ENCODE peak calls at places on chromosomes 5 and 9, in six cellular contexts. One of them, this sample, is unnamed.

GRCh38 chr9:94586316-94586715 is 7.3 kb downstream of the FBP2 start:
- DNase-seq in sigmoid colon: no peak
- DNase-seq in lower lobe of right lung: no peak
- DNase-seq in left lung: no peak
- DNase-seq in foreskin keratinocyte: no peak
- DNase-seq in psoas muscle: no peak
- DNase-seq in this sample: no peak

GRCh38 chr9:132804576-132805295 is 73.3 kb downstream of the AK8 start:
- DNase-seq in sigmoid colon: no peak
- DNase-seq in lower lobe of right lung: no peak
- DNase-seq in left lung: no peak
- DNase-seq in foreskin keratinocyte: no peak
- DNase-seq in psoas muscle: no peak
- DNase-seq in this sample: no peak

GRCh38 chr9:121700165-121700830 is 48.9 kb downstream of the DAB2IP start:
- DNase-seq in sigmoid colon: peak; percentile 85
- DNase-seq in lower lobe of right lung: peak; percentile 87
- DNase-seq in left lung: peak; percentile 87
- DNase-seq in foreskin keratinocyte: peak; percentile 91
- DNase-seq in psoas muscle: peak; percentile 90
- DNase-seq in this sample: peak; percentile 98

GRCh38 chr5:130476325-130476724 is 572.1 kb downstream of the CHSY3 start:
- DNase-seq in sigmoid colon: no peak
- DNase-seq in lower lobe of right lung: no peak
- DNase-seq in left lung: no peak
- DNase-seq in foreskin keratinocyte: no peak
- DNase-seq in psoas muscle: no peak
- DNase-seq in this sample: no peak

GRCh38 chr5:132008961-132009680 is 2.3 kb downstream of the ACSL6 start:
- DNase-seq in sigmoid colon: peak; percentile 28
- DNase-seq in lower lobe of right lung: peak; percentile 45
- DNase-seq in left lung: no peak
- DNase-seq in foreskin keratinocyte: peak; percentile 79
- DNase-seq in psoas muscle: peak; percentile 34
- DNase-seq in this sample: peak; percentile 62

GRCh38 chr9:306907-307306 is 92.2 kb downstream of the DOCK8 start:
- DNase-seq in sigmoid colon: no peak
- DNase-seq in lower lobe of right lung: no peak
- DNase-seq in left lung: no peak
- DNase-seq in foreskin keratinocyte: no peak
- DNase-seq in psoas muscle: no peak
- DNase-seq in this sample: no peak

GRCh38 chr5:56405116-56405515 is 172.0 kb upstream of the ANKRD55 start:
- DNase-seq in sigmoid colon: no peak
- DNase-seq in lower lobe of right lung: no peak
- DNase-seq in left lung: no peak
- DNase-seq in foreskin keratinocyte: no peak
- DNase-seq in psoas muscle: no peak
- DNase-seq in this sample: no peak

GRCh38 chr5:174581483-174581882 is 142.9 kb upstream of the MSX2 start:
- DNase-seq in sigmoid colon: no peak
- DNase-seq in lower lobe of right lung: no peak
- DNase-seq in left lung: no peak
- DNase-seq in foreskin keratinocyte: no peak
- DNase-seq in psoas muscle: no peak
- DNase-seq in this sample: no peak

GRCh38 chr5:24177821-24178220 is 467.0 kb downstream of the CDH10 start:
- DNase-seq in sigmoid colon: no peak
- DNase-seq in lower lobe of right lung: no peak
- DNase-seq in left lung: no peak
- DNase-seq in foreskin keratinocyte: no peak
- DNase-seq in psoas muscle: peak; percentile 54
- DNase-seq in this sample: no peak

GRCh38 chr9:121871431-121872025 is 220.1 kb downstream of the DAB2IP start:
- DNase-seq in sigmoid colon: no peak
- DNase-seq in lower lobe of right lung: no peak
- DNase-seq in left lung: no peak
- DNase-seq in foreskin keratinocyte: no peak
- DNase-seq in psoas muscle: no peak
- DNase-seq in this sample: no peak

GRCh38 chr5:96175090-96175489 is 213.4 kb upstream of the ELL2 start:
- DNase-seq in sigmoid colon: no peak
- DNase-seq in lower lobe of right lung: no peak
- DNase-seq in left lung: no peak
- DNase-seq in foreskin keratinocyte: no peak
- DNase-seq in psoas muscle: no peak
- DNase-seq in this sample: peak; percentile 44

GRCh38 chr5:157126-157715 is 34.1 kb upstream of the LRRC14B start:
- DNase-seq in sigmoid colon: no peak
- DNase-seq in lower lobe of right lung: no peak
- DNase-seq in left lung: no peak
- DNase-seq in foreskin keratinocyte: no peak
- DNase-seq in psoas muscle: no peak
- DNase-seq in this sample: no peak

GRCh38 chr5:108560581-108560980 is 178.7 kb upstream of the FBXL17 start:
- DNase-seq in sigmoid colon: peak; percentile 68
- DNase-seq in lower lobe of right lung: no peak
- DNase-seq in left lung: no peak
- DNase-seq in foreskin keratinocyte: no peak
- DNase-seq in psoas muscle: peak; percentile 50
- DNase-seq in this sample: no peak

GRCh38 chr5:59021837-59022514 is 439.1 kb downstream of the RAB3C start:
- DNase-seq in sigmoid colon: peak; percentile 81
- DNase-seq in lower lobe of right lung: peak; percentile 61
- DNase-seq in left lung: peak; percentile 80
- DNase-seq in foreskin keratinocyte: no peak
- DNase-seq in psoas muscle: peak; percentile 84
- DNase-seq in this sample: peak; percentile 47

GRCh38 chr9:92315456-92315855 is 9.7 kb downstream of the NOL8 start:
- DNase-seq in sigmoid colon: no peak
- DNase-seq in lower lobe of right lung: no peak
- DNase-seq in left lung: no peak
- DNase-seq in foreskin keratinocyte: no peak
- DNase-seq in psoas muscle: no peak
- DNase-seq in this sample: no peak

GRCh38 chr5:18220631-18221030 is 586.4 kb downstream of the TAF11L14 start:
- DNase-seq in sigmoid colon: no peak
- DNase-seq in lower lobe of right lung: no peak
- DNase-seq in left lung: no peak
- DNase-seq in foreskin keratinocyte: no peak
- DNase-seq in psoas muscle: no peak
- DNase-seq in this sample: no peak

GRCh38 chr9:32524558-32525461 is 1.2 kb downstream of the RIGI start:
- DNase-seq in sigmoid colon: no peak
- DNase-seq in lower lobe of right lung: no peak
- DNase-seq in left lung: peak; percentile 58
- DNase-seq in foreskin keratinocyte: peak; percentile 20
- DNase-seq in psoas muscle: no peak
- DNase-seq in this sample: peak; percentile 25

GRCh38 chr9:136937186-136938001 is 7.1 kb downstream of the FBXW5 start:
- DNase-seq in sigmoid colon: no peak
- DNase-seq in lower lobe of right lung: no peak
- DNase-seq in left lung: peak; percentile 43
- DNase-seq in foreskin keratinocyte: no peak
- DNase-seq in psoas muscle: peak; percentile 46
- DNase-seq in this sample: no peak
- H3K27ac ChIP-seq in sigmoid colon: no peak overlapping the region
- H3K27ac ChIP-seq in lower lobe of right lung: no peak overlapping the region
- H3K27ac ChIP-seq in left lung: no peak overlapping the region
- H3K27ac ChIP-seq in foreskin keratinocyte: no peak overlapping the region
- H3K27ac ChIP-seq in psoas muscle: peak overlapping the region; percentile 94
- H3K27ac ChIP-seq in this sample: peak overlapping the region; percentile 89

DNA sequence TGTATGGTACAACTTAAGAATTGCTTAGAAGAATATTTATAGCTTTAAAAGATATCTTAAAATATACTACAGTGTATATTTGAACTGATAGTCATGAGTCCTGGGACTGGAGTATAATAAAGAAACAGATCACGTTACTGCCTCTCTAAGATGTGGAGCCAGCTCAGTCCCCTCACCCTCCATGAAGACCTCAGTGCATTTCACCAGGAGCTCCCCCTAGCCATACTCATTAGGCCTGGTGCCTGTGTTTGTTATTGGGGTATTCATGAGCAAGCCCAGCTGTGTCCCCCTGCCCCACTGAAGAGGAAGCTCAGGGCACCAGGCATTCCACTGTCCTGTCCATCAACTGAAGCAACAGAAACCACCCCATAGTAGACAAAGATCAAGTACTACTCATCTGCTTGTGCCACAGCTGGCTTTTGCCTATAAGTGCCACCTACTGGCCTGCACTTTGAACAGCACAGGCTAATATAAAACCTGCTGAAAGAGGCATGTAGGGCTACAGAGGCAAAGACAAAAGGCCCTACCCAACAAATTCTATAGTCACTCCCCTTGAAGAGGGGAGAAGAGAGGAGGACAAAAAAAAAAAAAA is 850.2 kb upstream of the NUDT12 start:
- DNase-seq in sigmoid colon: no peak
- DNase-seq in lower lobe of right lung: no peak
- DNase-seq in left lung: no peak
- DNase-seq in foreskin keratinocyte: peak; percentile 3
- DNase-seq in psoas muscle: no peak
- DNase-seq in this sample: peak; percentile 10
- TF ChIP-seq CTCF in sigmoid colon: no peak
- TF ChIP-seq CTCF in lower lobe of right lung: no peak
- TF ChIP-seq CTCF in left lung: no peak
- TF ChIP-seq CTCF in foreskin keratinocyte: peak; percentile 65
- TF ChIP-seq CTCF in psoas muscle: peak; percentile 25
- TF ChIP-seq CTCF in this sample: peak; percentile 40

GRCh38 chr5:38607930-38608545 is 51.6 kb upstream of the LIFR start:
- DNase-seq in sigmoid colon: no peak
- DNase-seq in lower lobe of right lung: no peak
- DNase-seq in left lung: no peak
- DNase-seq in foreskin keratinocyte: no peak
- DNase-seq in psoas muscle: no peak
- DNase-seq in this sample: no peak
- H3K27ac ChIP-seq in sigmoid colon: no peak overlapping the region
- H3K27ac ChIP-seq in lower lobe of right lung: no peak overlapping the region
- H3K27ac ChIP-seq in left lung: no peak overlapping the region
- H3K27ac ChIP-seq in foreskin keratinocyte: no peak overlapping the region
- H3K27ac ChIP-seq in psoas muscle: peak overlapping the region; percentile 71
- H3K27ac ChIP-seq in this sample: no peak overlapping the region

GRCh38 chr9:137189297-137190295 is 1.1 kb downstream of the SSNA1 start:
- DNase-seq in sigmoid colon: no peak
- DNase-seq in lower lobe of right lung: no peak
- DNase-seq in left lung: no peak
- DNase-seq in foreskin keratinocyte: no peak
- DNase-seq in psoas muscle: no peak
- DNase-seq in this sample: no peak
- TF ChIP-seq CTCF in sigmoid colon: no peak
- TF ChIP-seq CTCF in lower lobe of right lung: no peak
- TF ChIP-seq CTCF in left lung: no peak
- TF ChIP-seq CTCF in foreskin keratinocyte: no peak
- TF ChIP-seq CTCF in psoas muscle: no peak
- TF ChIP-seq CTCF in this sample: no peak

GRCh38 chr5:121979691-121980090 is 17.9 kb downstream of the SRFBP1 start:
- DNase-seq in sigmoid colon: no peak
- DNase-seq in lower lobe of right lung: no peak
- DNase-seq in left lung: no peak
- DNase-seq in foreskin keratinocyte: no peak
- DNase-seq in psoas muscle: no peak
- DNase-seq in this sample: no peak

GRCh38 chr5:121981254-121981653 is 19.5 kb downstream of the SRFBP1 start:
- DNase-seq in sigmoid colon: no peak
- DNase-seq in lower lobe of right lung: no peak
- DNase-seq in left lung: no peak
- DNase-seq in foreskin keratinocyte: no peak
- DNase-seq in psoas muscle: no peak
- DNase-seq in this sample: no peak

GRCh38 chr5:121975294-121975693 is 13.5 kb downstream of the SRFBP1 start:
- DNase-seq in sigmoid colon: no peak
- DNase-seq in lower lobe of right lung: no peak
- DNase-seq in left lung: no peak
- DNase-seq in foreskin keratinocyte: no peak
- DNase-seq in psoas muscle: no peak
- DNase-seq in this sample: no peak

GRCh38 chr5:121974261-121974660 is 12.5 kb downstream of the SRFBP1 start:
- DNase-seq in sigmoid colon: no peak
- DNase-seq in lower lobe of right lung: no peak
- DNase-seq in left lung: no peak
- DNase-seq in foreskin keratinocyte: no peak
- DNase-seq in psoas muscle: no peak
- DNase-seq in this sample: no peak

DNA sequence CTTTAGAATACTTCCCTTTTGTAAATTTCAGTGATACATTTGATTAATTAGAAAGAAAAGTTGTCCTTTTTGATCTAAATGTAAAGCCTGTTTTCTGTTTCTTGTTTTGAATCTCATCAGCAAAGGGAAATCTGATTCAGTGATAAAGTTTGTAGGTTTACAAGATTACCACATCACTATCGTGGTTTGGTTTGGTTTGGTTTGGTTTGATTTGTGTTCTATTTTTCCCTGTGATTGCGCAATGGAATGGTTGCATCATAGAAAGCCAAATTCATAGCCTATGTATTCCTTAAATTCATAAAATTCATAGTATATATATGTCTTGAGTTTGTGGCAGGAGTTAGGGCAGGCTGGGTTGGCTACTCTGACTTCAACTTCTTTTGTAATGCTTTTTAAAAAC is 15.2 kb downstream of the SRFBP1 start:
- DNase-seq in sigmoid colon: no peak
- DNase-seq in lower lobe of right lung: no peak
- DNase-seq in left lung: no peak
- DNase-seq in foreskin keratinocyte: no peak
- DNase-seq in psoas muscle: no peak
- DNase-seq in this sample: no peak
- H3K27ac ChIP-seq in sigmoid colon: no peak overlapping the region
- H3K27ac ChIP-seq in lower lobe of right lung: no peak overlapping the region
- H3K27ac ChIP-seq in left lung: no peak overlapping the region
- H3K27ac ChIP-seq in foreskin keratinocyte: no peak overlapping the region
- H3K27ac ChIP-seq in psoas muscle: no peak overlapping the region
- H3K27ac ChIP-seq in this sample: no peak overlapping the region